ENCODE peak calls at places on chromosomes 11 and 22, in ten cellular contexts. H is activated effector memory CD4-positive, alpha-beta T cell treated with anti-CD3 and anti-CD28 coated beads, Interleukin-2, amount 50 U/mL, for 16 hours; T is EH; K is Jurkat, Clone E6-1; B is thoracic aorta; L is activated T-helper 1 cell treated with Interleukin-2 at 50 U/mL for 16 hours; Q is lower leg skin; N is substantia nigra; W is amygdala; C is CD8-positive, alpha-beta T cell. S is an unnamed sample.
A peak's percentile ranks its signal among the peaks of the same experiment; 100 is the strongest.

GRCh38 chr11:26993965-26994446 is at the start of gene FIBIN:
- DNase-seq in B (no peak), N (no peak), W (peak; percentile 22), H (no peak), T (peak; percentile 70), L (no peak), Q (peak; percentile 56), K (no peak), C (no peak), S (no peak)

GRCh38 chr22:41288245-41288946 is 2.4 kb upstream of the RANGAP1 start:
- DNase-seq in N (no peak), W (no peak), K (no peak), T (peak; percentile 82), H (no peak), B (no peak), C (no peak), Q (no peak), L (no peak), S (no peak)

GRCh38 chr11:74138572-74138971 is 32.2 kb downstream of the C2CD3 start:
- DNase-seq in C (no peak), L (no peak), H (no peak), N (no peak), Q (peak; percentile 21), K (no peak), T (peak; percentile 98), B (no peak), W (no peak), S (no peak)

GRCh38 chr22:32050678-32051515 is 7.8 kb downstream of the SLC5A1 start:
- DNase-seq in C (no peak), H (peak; percentile 82), K (peak; percentile 74), L (peak; percentile 18), W (no peak), T (peak; percentile 83), Q (peak; percentile 70), N (no peak), B (no peak), S (no peak)

GRCh38 chr22:49918911-49919881 is 762 bp downstream of the CRELD2 start:
- DNase-seq in W (no peak), K (no peak), C (no peak), N (no peak), L (no peak), T (no peak), B (no peak), Q (no peak), H (no peak), S (no peak)

GRCh38 chr11:87125257-87125656 is 87.5 kb downstream of the TMEM135 start:
- DNase-seq in N (no peak), K (no peak), C (no peak), L (no peak), W (no peak), B (no peak), Q (no peak), T (no peak), H (no peak), S (no peak)

GRCh38 chr22:37911697-37912096 is 5.6 kb downstream of the MICALL1 start:
- DNase-seq in H (no peak), C (no peak), L (no peak), Q (no peak), N (no peak), W (no peak), T (no peak), K (no peak), B (no peak), S (no peak)

GRCh38 chr22:30015846-30016245 is 64.4 kb upstream of the HORMAD2 start:
- DNase-seq in B (no peak), T (peak; percentile 95), H (no peak), N (no peak), L (no peak), W (no peak), C (no peak), K (no peak), Q (no peak), S (no peak)

GRCh38 chr11:72773696-72774095 is 20.2 kb downstream of the STARD10 start:
- DNase-seq in C (no peak), W (no peak), T (no peak), K (no peak), H (no peak), L (no peak), Q (no peak), B (no peak), N (no peak), S (no peak)

GRCh38 chr11:67369801-67370284 is 3.6 kb downstream of the CLCF1 start:
- DNase-seq in N (no peak), C (no peak), H (no peak), W (no peak), Q (no peak), T (peak; percentile 66), L (no peak), K (no peak), B (no peak), S (no peak)

GRCh38 chr11:63719987-63720386 is 38.7 kb downstream of the RTN3 start:
- DNase-seq in Q (no peak), T (peak; percentile 33), B (no peak), L (no peak), C (no peak), W (no peak), H (no peak), N (no peak), K (no peak), S (no peak)